ENCODE peak calls at places on chromosomes 1 and 21, in four cellular contexts. R, X, S and A are unnamed samples.

GRCh38 chr1:110208916-110209650 is 1.0 kb upstream of the KCNC4 start:
- DNase-seq in R (no peak), S (peak; percentile 73), X (no peak), A (no peak)

GRCh38 chr1:40847023-40847740 is 15.0 kb downstream of the CITED4 start:
- DNase-seq in R (no peak), X (no peak), S (no peak), A (no peak)

GRCh38 chr21:45938453-45938755 is 43.2 kb upstream of the COL6A1 start:
- DNase-seq in S (no peak), X (no peak), R (no peak), A (no peak)

GRCh38 chr1:3313579-3313955 is 140.9 kb upstream of the ARHGEF16 start:
- DNase-seq in S (peak; percentile 83), R (no peak), X (peak; percentile 89), A (peak; percentile 66)

GRCh38 chr1:243849089-243850012 is 692 bp downstream of the AKT3 start:
- DNase-seq in X (peak; percentile 63), R (peak; percentile 65), S (peak; percentile 42), A (no peak)

GRCh38 chr1:86714159-86714558 is 9.8 kb downstream of the SH3GLB1 start:
- DNase-seq in R (no peak), S (no peak), X (no peak), A (no peak)

GRCh38 chr1:201831371-201831770 is 2.4 kb downstream of the IPO9 start:
- DNase-seq in X (no peak), S (no peak), R (no peak), A (no peak)

GRCh38 chr1:22778842-22779520 is 68.3 kb downstream of the EPHB2 start:
- DNase-seq in X (peak; percentile 59), S (no peak), R (no peak), A (no peak)

GRCh38 chr1:16180291-16180824 is 24.5 kb upstream of the EPHA2 start:
- DNase-seq in X (no peak), S (no peak), R (no peak), A (no peak)

GRCh38 chr1:184559117-184559713 is 172.4 kb downstream of the C1orf21 start:
- DNase-seq in X (no peak), R (no peak), S (no peak), A (no peak)

GRCh38 chr1:67687649-67688048 is 2.6 kb downstream of the GADD45A start:
- DNase-seq in X (no peak), R (no peak), S (peak; percentile 18), A (no peak)

GRCh38 chr1:63320024-63320799 is 2.2 kb upstream of the FOXD3 start:
- DNase-seq in R (no peak), S (no peak), X (no peak), A (no peak)

GRCh38 chr1:66375125-66375524 is 158.8 kb upstream of the SGIP1 start:
- DNase-seq in R (no peak), S (no peak), X (no peak), A (no peak)

GRCh38 chr1:74380252-74380651 is 132.2 kb downstream of the LRRC53 start:
- DNase-seq in S (no peak), R (no peak), X (no peak), A (no peak)